ENCODE peak calls at places on chromosomes 11 and 22, in four cellular contexts. One of them, this sample, is unnamed.

GRCh38 chr11:64135711-64136110 is 30.2 kb downstream of the MACROD1 start:
- DNase-seq in HepG2: no peak
- DNase-seq in K562: no peak
- DNase-seq in GM12878: no peak
- DNase-seq in this sample: no peak

GRCh38 chr11:88415495-88415894 is 78.0 kb upstream of the CTSC start:
- DNase-seq in K562: no peak
- DNase-seq in GM12878: no peak
- DNase-seq in HepG2: no peak
- DNase-seq in this sample: no peak

GRCh38 chr11:117182551-117182935 is 4.0 kb downstream of the SIDT2 start:
- DNase-seq in GM12878: no peak
- DNase-seq in HepG2: no peak
- DNase-seq in K562: no peak
- DNase-seq in this sample: no peak

GRCh38 chr11:63888170-63889086 is 28.5 kb downstream of the RCOR2 start:
- DNase-seq in GM12878: no peak
- DNase-seq in K562: peak; percentile 91
- DNase-seq in HepG2: peak; percentile 81
- DNase-seq in this sample: no peak

GRCh38 chr22:39474351-39474991 is 17.7 kb downstream of the MGAT3 start:
- DNase-seq in GM12878: no peak
- DNase-seq in K562: no peak
- DNase-seq in HepG2: no peak
- DNase-seq in this sample: no peak

GRCh38 chr22:45202333-45203149 is 38.2 kb downstream of the KIAA0930 start:
- DNase-seq in GM12878: no peak
- DNase-seq in HepG2: no peak
- DNase-seq in K562: no peak
- DNase-seq in this sample: no peak

GRCh38 chr11:47724041-47724729 is 9.0 kb upstream of the AGBL2 start:
- DNase-seq in K562: no peak
- DNase-seq in GM12878: no peak
- DNase-seq in HepG2: peak; percentile 98
- DNase-seq in this sample: no peak

GRCh38 chr11:92224394-92225205 is at the start of gene FAT3:
- DNase-seq in HepG2: no peak
- DNase-seq in GM12878: no peak
- DNase-seq in K562: no peak
- DNase-seq in this sample: peak; percentile 63

GRCh38 chr11:121451178-121451981 is 734 bp upstream of the SORL1 start:
- DNase-seq in GM12878: no peak
- DNase-seq in HepG2: peak; percentile 43
- DNase-seq in K562: no peak
- DNase-seq in this sample: no peak

GRCh38 chr11:64534950-64535349 is 56.1 kb upstream of the SLC22A12 start:
- DNase-seq in HepG2: no peak
- DNase-seq in K562: no peak
- DNase-seq in GM12878: no peak
- DNase-seq in this sample: no peak

GRCh38 chr22:37482244-37482643 is 3.9 kb downstream of the MFNG start:
- DNase-seq in K562: no peak
- DNase-seq in HepG2: no peak
- DNase-seq in GM12878: no peak
- DNase-seq in this sample: no peak

GRCh38 chr11:45424781-45425180 is 138.6 kb upstream of the SYT13 start:
- DNase-seq in K562: no peak
- DNase-seq in GM12878: no peak
- DNase-seq in HepG2: no peak
- DNase-seq in this sample: no peak

GRCh38 chr11:65894034-65894591 is 3.6 kb downstream of the CCDC85B start:
- DNase-seq in HepG2: no peak
- DNase-seq in K562: no peak
- DNase-seq in GM12878: no peak
- DNase-seq in this sample: no peak

GRCh38 chr11:1780700-1781592 is 17.2 kb upstream of the CTSD start:
- DNase-seq in HepG2: no peak
- DNase-seq in GM12878: no peak
- DNase-seq in K562: no peak
- DNase-seq in this sample: no peak

GRCh38 chr11:100467821-100468508 is 219.1 kb upstream of the ARHGAP42 start:
- DNase-seq in HepG2: no peak
- DNase-seq in GM12878: no peak
- DNase-seq in K562: no peak
- DNase-seq in this sample: no peak

GRCh38 chr11:103682318-103683184 is 353.9 kb upstream of the DDI1 start:
- DNase-seq in K562: peak; percentile 11
- DNase-seq in HepG2: peak; percentile 67
- DNase-seq in GM12878: peak; percentile 26
- DNase-seq in this sample: peak; percentile 74

GRCh38 chr11:133971871-133972270 is 15.1 kb upstream of the IGSF9B start:
- DNase-seq in HepG2: no peak
- DNase-seq in K562: no peak
- DNase-seq in GM12878: no peak
- DNase-seq in this sample: no peak

GRCh38 chr11:10618490-10618889 is 50.0 kb upstream of the LYVE1 start:
- DNase-seq in GM12878: no peak
- DNase-seq in HepG2: no peak
- DNase-seq in K562: no peak
- DNase-seq in this sample: no peak

GRCh38 chr11:48052183-48053040 is 72.1 kb downstream of the PTPRJ start:
- DNase-seq in GM12878: no peak
- DNase-seq in HepG2: no peak
- DNase-seq in K562: no peak
- DNase-seq in this sample: no peak

GRCh38 chr11:66015094-66015881 is 3.5 kb downstream of the CST6 start:
- DNase-seq in HepG2: no peak
- DNase-seq in GM12878: no peak
- DNase-seq in K562: no peak
- DNase-seq in this sample: no peak

GRCh38 chr11:12232819-12233601 is 122.6 kb downstream of the MICAL2 start:
- DNase-seq in K562: no peak
- DNase-seq in HepG2: no peak
- DNase-seq in GM12878: no peak
- DNase-seq in this sample: no peak

GRCh38 chr11:71339178-71339881 is 87.0 kb upstream of the SHANK2 start:
- DNase-seq in HepG2: no peak
- DNase-seq in GM12878: no peak
- DNase-seq in K562: no peak
- DNase-seq in this sample: no peak

GRCh38 chr22:31945478-31945815 is 1.1 kb downstream of the YWHAH start:
- DNase-seq in GM12878: no peak
- DNase-seq in K562: no peak
- DNase-seq in HepG2: no peak
- DNase-seq in this sample: no peak

GRCh38 chr22:45170001-45170466 is 6.3 kb downstream of the NUP50 start:
- DNase-seq in GM12878: no peak
- DNase-seq in K562: peak; percentile 39
- DNase-seq in HepG2: no peak
- DNase-seq in this sample: no peak

GRCh38 chr11:111512296-111513239 is at the start of gene BTG4:
- DNase-seq in HepG2: no peak
- DNase-seq in GM12878: no peak
- DNase-seq in K562: peak; percentile 56
- DNase-seq in this sample: no peak

GRCh38 chr11:119085523-119085878 is 820 bp downstream of the HMBS start:
- DNase-seq in GM12878: no peak
- DNase-seq in HepG2: no peak
- DNase-seq in K562: peak; percentile 53
- DNase-seq in this sample: no peak

GRCh38 chr22:36010913-36011312 is 17.7 kb downstream of the RBFOX2 start:
- DNase-seq in K562: no peak
- DNase-seq in GM12878: no peak
- DNase-seq in HepG2: no peak
- DNase-seq in this sample: no peak

GRCh38 chr11:94130589-94131362 is 2.1 kb downstream of the PANX1 start:
- DNase-seq in GM12878: no peak
- DNase-seq in K562: no peak
- DNase-seq in HepG2: no peak
- DNase-seq in this sample: no peak

GRCh38 chr11:90274362-90274761 is 51.5 kb upstream of the CHORDC1 start:
- DNase-seq in K562: no peak
- DNase-seq in HepG2: no peak
- DNase-seq in GM12878: no peak
- DNase-seq in this sample: no peak

GRCh38 chr22:24510694-24511625 is 15.8 kb downstream of the UPB1 start:
- DNase-seq in GM12878: no peak
- DNase-seq in HepG2: peak; percentile 51
- DNase-seq in K562: peak; percentile 18
- DNase-seq in this sample: no peak

GRCh38 chr11:133576351-133576750 is 44.0 kb upstream of the OPCML start:
- DNase-seq in HepG2: no peak
- DNase-seq in GM12878: no peak
- DNase-seq in K562: no peak
- DNase-seq in this sample: no peak

GRCh38 chr22:19070397-19071169 is 51.6 kb downstream of the DGCR2 start:
- DNase-seq in GM12878: no peak
- DNase-seq in K562: no peak
- DNase-seq in HepG2: no peak
- DNase-seq in this sample: no peak

GRCh38 chr11:83161610-83162199 is 4.8 kb downstream of the PCF11 start:
- DNase-seq in GM12878: no peak
- DNase-seq in HepG2: no peak
- DNase-seq in K562: no peak
- DNase-seq in this sample: no peak

GRCh38 chr11:126111458-126112116 is 48.9 kb upstream of the CDON start:
- DNase-seq in K562: no peak
- DNase-seq in GM12878: no peak
- DNase-seq in HepG2: no peak
- DNase-seq in this sample: no peak

GRCh38 chr22:40116496-40117200 is 61.1 kb upstream of the TNRC6B start:
- DNase-seq in GM12878: no peak
- DNase-seq in HepG2: no peak
- DNase-seq in K562: no peak
- DNase-seq in this sample: no peak

GRCh38 chr11:69816671-69817070 is 2.5 kb downstream of the FGF3 start:
- DNase-seq in GM12878: no peak
- DNase-seq in K562: no peak
- DNase-seq in HepG2: no peak
- DNase-seq in this sample: no peak
- TF ChIP-seq FOXM1 in GM12878: no peak
- TF ChIP-seq FOXM1 in K562: no peak
- TF ChIP-seq FOXM1 in HepG2: no peak
- TF ChIP-seq FOXM1 in this sample: no peak

GRCh38 chr11:68840661-68841653 is 759 bp downstream of the CPT1A start:
- DNase-seq in K562: peak; percentile 54
- DNase-seq in GM12878: no peak
- DNase-seq in HepG2: no peak
- DNase-seq in this sample: no peak
- TF ChIP-seq FOXM1 in K562: no peak
- TF ChIP-seq FOXM1 in GM12878: no peak
- TF ChIP-seq FOXM1 in HepG2: no peak
- TF ChIP-seq FOXM1 in this sample: no peak

GRCh38 chr22:49789289-49790141 is 38.2 kb downstream of the BRD1 start:
- DNase-seq in HepG2: peak; percentile 10
- DNase-seq in K562: no peak
- DNase-seq in GM12878: no peak
- DNase-seq in this sample: no peak
- TF ChIP-seq FOXM1 in HepG2: no peak
- TF ChIP-seq FOXM1 in K562: no peak
- TF ChIP-seq FOXM1 in GM12878: no peak
- TF ChIP-seq FOXM1 in this sample: no peak

GRCh38 chr22:43792905-43793304 is 19.2 kb downstream of the EFCAB6 start:
- DNase-seq in GM12878: no peak
- DNase-seq in K562: no peak
- DNase-seq in HepG2: no peak
- DNase-seq in this sample: no peak
- TF ChIP-seq FOXM1 in GM12878: no peak
- TF ChIP-seq FOXM1 in K562: no peak
- TF ChIP-seq FOXM1 in HepG2: no peak
- TF ChIP-seq FOXM1 in this sample: no peak

This sample was measured in HEK293T.